ENCODE peak calls at places on chromosomes 4 and X, in four cellular contexts. P is HepG2, J is K562, W is HCT116. K is an unnamed sample.

GRCh38 chr4:70586841-70587240 is 5.2 kb upstream of the AMBN start:
- DNase-seq in J (no peak), P (no peak), W (no peak), K (no peak)

GRCh38 chr4:176359590-176359989 is 39.8 kb downstream of the SPCS3 start:
- DNase-seq in P (no peak), J (no peak), W (no peak), K (no peak)

GRCh38 chr4:75494563-75494962 is 19.6 kb downstream of the RCHY1 start:
- DNase-seq in W (no peak), J (no peak), P (no peak), K (no peak)

GRCh38 chrX:9807355-9808182 is 21.3 kb downstream of the SHROOM2 start:
- DNase-seq in J (no peak), W (no peak), P (no peak), K (no peak)

GRCh38 chrX:17488036-17488435 is 113.0 kb downstream of the NHS start:
- DNase-seq in W (no peak), J (no peak), P (no peak), K (no peak)

GRCh38 chr4:2441393-2442174 is 22.8 kb downstream of the CFAP99 start:
- DNase-seq in P (peak; percentile 80), W (peak; percentile 85), J (peak; percentile 95), K (peak; percentile 39)

GRCh38 chrX:130626521-130626920 is 224.7 kb downstream of the RBMX2 start:
- DNase-seq in W (no peak), J (no peak), P (no peak), K (no peak)

GRCh38 chr4:181213562-181213961 is 1029.6 kb upstream of the TENM3 start:
- DNase-seq in W (no peak), J (no peak), P (no peak), K (no peak)

GRCh38 chr4:29970626-29971025 is 749.5 kb upstream of the PCDH7 start:
- DNase-seq in J (no peak), W (peak; percentile 37), P (no peak), K (no peak)

GRCh38 chr4:139142980-139143379 is 34.0 kb downstream of the ELF2 start:
- DNase-seq in W (no peak), P (no peak), J (no peak), K (no peak)

GRCh38 chr4:136811496-136812077 is 720.7 kb downstream of the PCDH18 start:
- DNase-seq in P (no peak), J (no peak), W (no peak), K (no peak)

GRCh38 chr4:13567125-13567524 is 22.8 kb upstream of the NKX3-2 start:
- DNase-seq in J (no peak), W (no peak), P (no peak), K (no peak)

GRCh38 chrX:68634649-68635227 is 12.7 kb upstream of the STARD8 start:
- DNase-seq in W (no peak), J (no peak), P (no peak), K (no peak)

GRCh38 chr4:164379694-164380093 is 374.2 kb upstream of the SMIM31 start:
- DNase-seq in P (no peak), J (no peak), W (no peak), K (no peak)

GRCh38 chrX:33273521-33273920 is 62.2 kb upstream of the DMD start:
- DNase-seq in W (no peak), P (no peak), J (no peak), K (no peak)

GRCh38 chrX:17859609-17860178 is 1.4 kb downstream of the RAI2 start:
- DNase-seq in J (no peak), P (no peak), W (no peak), K (no peak)

GRCh38 chr4:139599594-139600374 is 43.8 kb upstream of the SETD7 start:
- DNase-seq in J (no peak), P (peak; percentile 72), W (no peak), K (peak; percentile 67)

GRCh38 chr4:161546902-161547301 is 616.9 kb downstream of the FSTL5 start:
- DNase-seq in J (no peak), W (no peak), P (no peak), K (no peak)

GRCh38 chrX:3518870-3519269 is 172.4 kb upstream of the MXRA5 start:
- DNase-seq in P (peak; percentile 2), W (peak; percentile 63), J (peak; percentile 8), K (peak; percentile 2)

GRCh38 chrX:17642891-17643290 is 94.4 kb upstream of the SCML1 start:
- DNase-seq in W (no peak), J (no peak), P (no peak), K (no peak)

GRCh38 chrX:66632986-66633385 is 5.9 kb downstream of the EDA2R start:
- DNase-seq in P (no peak), W (no peak), J (no peak), K (no peak)

GRCh38 chr4:51843309-51844156 is 580 bp downstream of the DCUN1D4 start:
- DNase-seq in P (peak; percentile 28), W (no peak), J (peak; percentile 76), K (no peak)

GRCh38 chr4:185392156-185392555 is 3.6 kb downstream of the LRP2BP start:
- DNase-seq in J (no peak), P (no peak), W (no peak), K (no peak)

GRCh38 chrX:104117753-104118152 is 5.4 kb downstream of the ZCCHC18 start:
- DNase-seq in J (no peak), W (no peak), P (no peak), K (no peak)

GRCh38 chr4:5211274-5211852 is 160.1 kb downstream of the STK32B start:
- DNase-seq in J (no peak), W (no peak), P (no peak), K (peak; percentile 69)

GRCh38 chrX:49919617-49920016 is 2.8 kb upstream of the CLCN5 start:
- DNase-seq in W (no peak), P (peak; percentile 9), J (peak; percentile 55), K (peak; percentile 35)

DNA sequence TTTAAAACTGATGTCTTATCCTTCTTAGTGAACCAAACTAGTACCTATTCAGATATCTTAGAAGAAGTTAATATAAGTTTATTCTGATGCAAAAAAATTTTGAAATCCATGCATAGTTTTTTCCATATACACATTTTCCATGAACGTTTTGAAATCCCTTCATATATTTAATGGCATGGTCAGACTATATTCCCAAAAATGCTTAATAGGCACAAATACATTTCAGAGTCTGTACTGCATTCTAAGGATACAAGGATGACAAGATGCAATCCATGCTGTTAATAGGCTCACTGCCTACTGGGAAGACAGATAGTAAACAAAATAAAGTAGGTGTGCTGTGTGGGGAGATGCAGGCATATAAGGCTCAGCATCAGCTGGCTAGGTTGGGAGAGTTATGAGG is 33.2 kb downstream of the PROM1 start:
- DNase-seq in J (no peak), W (no peak), P (no peak), K (no peak)
- H3K4me3 ChIP-seq in J (no peak overlapping the region), W (no peak overlapping the region), P (no peak overlapping the region), K (no peak overlapping the region)

DNA sequence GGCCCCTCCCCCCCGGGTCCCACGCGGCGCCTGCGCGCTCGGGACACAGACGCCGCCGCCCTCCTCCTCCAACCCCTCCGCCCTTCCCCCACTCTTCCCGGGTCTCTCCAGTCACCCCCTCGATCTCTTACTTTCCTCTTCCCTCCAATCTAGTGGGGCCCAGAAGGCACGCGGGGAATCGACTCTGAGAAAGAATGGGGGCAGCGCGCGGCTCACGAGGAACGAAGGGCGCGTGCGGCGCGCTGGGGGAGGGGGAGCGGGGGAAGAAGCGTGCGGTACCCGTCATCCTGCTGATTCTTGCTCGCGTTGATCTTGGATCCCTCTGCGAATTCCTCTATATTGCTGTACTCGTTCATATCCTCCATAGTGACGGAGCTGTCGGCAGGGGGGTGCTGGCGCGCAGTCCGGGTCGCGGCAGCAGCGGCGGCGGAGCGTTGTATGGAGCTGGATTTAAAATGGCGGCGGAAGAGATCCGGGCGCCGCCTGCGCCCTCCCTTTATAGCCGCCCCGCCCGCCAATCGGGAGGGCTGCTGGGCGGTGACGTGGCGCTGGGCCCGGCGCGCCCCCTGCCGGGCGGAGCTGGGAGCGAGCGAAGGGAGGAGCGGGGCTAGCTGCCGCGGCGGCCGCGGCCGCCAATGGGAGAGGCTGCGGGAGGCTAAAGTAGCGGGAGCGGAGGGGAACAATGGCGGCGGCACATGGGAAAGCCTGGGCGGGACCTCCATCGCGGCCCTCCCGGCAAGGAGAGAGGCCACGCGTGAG is 1.1 kb downstream of the HNRNPDL start:
- DNase-seq in W (peak; percentile 76), P (peak; percentile 76), J (peak; percentile 95), K (peak; percentile 35)
- TF ChIP-seq CTCF in W (peak; percentile 75), P (peak; percentile 84), J (peak; percentile 95), K (peak; percentile 90)

DNA sequence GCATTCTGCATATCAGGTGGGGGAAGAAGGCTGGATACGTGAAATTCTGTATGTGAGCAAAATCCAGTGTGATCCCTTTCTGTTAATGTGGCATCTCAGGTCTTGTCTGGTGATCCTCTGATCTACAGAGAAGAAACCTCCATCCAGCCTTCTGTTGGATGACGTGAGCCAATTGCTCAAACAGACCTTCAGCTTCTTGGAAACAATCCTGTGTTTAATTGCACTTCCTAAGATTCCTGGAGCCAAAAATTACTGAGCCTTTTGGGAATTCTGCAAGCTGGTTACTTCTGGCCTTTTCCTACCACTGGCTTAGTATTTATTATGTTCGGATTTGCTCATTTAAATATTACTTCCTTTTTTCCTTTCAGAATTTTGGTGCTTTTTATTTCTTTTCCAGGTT is 51.2 kb downstream of the TRIML1 start:
- DNase-seq in J (no peak), P (no peak), W (no peak), K (no peak)
- TF ChIP-seq TCF7L2 in J (no peak), P (no peak), W (no peak), K (no peak)

DNA sequence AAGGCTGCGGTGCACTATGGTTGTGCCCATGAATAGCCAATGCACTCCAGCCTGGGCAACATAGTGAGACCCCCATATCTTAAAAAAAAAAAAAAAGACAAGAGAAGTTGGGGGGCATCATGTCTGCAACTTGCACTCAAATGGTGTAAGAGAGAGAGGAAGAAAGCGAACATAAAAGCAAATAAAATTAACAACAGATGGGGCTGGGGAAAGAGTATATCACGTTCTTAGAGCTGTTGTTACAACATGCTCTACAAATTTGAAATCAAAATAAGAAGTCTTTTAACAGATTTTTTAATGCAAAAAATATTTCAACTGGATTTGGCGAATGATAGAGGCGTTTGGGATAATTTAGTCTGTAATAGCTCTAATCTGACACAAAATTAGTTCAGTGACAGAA is 144.9 kb downstream of the FNIP2 start:
- DNase-seq in W (no peak), J (no peak), P (no peak), K (no peak)
- H3K4me3 ChIP-seq in W (no peak overlapping the region), J (no peak overlapping the region), P (no peak overlapping the region), K (no peak overlapping the region)

GRCh38 chrX:25968920-25969319 is 169.2 kb upstream of the MAGEB18 start:
- DNase-seq in J (peak; percentile 9), W (no peak), P (peak; percentile 0), K (no peak)
- TF ChIP-seq CTCF in J (peak; percentile 16), W (peak; percentile 38), P (peak; percentile 54), K (no peak)

DNA sequence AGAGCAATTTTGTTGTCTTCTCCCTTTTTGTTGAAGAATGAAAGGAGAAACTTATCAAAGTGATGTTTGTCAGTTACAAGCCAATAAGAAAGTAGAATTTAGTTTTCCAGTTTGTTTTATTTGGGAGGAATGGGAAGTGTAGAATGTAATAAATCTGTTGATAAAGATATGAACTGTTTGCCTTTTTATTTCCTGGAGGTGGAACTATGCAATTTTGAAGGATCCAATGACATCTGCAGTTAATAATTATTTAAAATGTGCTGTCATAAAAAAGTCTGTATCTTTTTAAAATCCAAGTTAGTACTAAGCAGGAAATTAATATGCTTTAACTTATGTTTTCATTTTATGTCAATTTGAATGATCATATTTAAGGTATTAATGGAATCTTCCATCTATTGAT is 44.9 kb downstream of the PF4 start:
- DNase-seq in J (no peak), P (no peak), W (no peak), K (no peak)
- TF ChIP-seq TCF7L2 in J (no peak), P (no peak), W (no peak), K (no peak)